ENCODE peak calls at places on chromosomes 13 and 19, in eight cellular contexts. T is CD8-positive, alpha-beta T cell; Y is mesenchymal stem cell; N is breast epithelium; R is CD4-positive, alpha-beta memory T cell; P is right lobe of liver; G is right cardiac atrium; X is CD8-positive, alpha-beta memory T cell. S is an unnamed sample.

GRCh38 chr13:27465611-27466010 is 15.2 kb upstream of the MTIF3 start:
- DNase-seq in T (no peak), Y (no peak), N (no peak), R (no peak), P (no peak), G (no peak), X (no peak), S (no peak)

GRCh38 chr13:74132152-74132767 is 1.9 kb downstream of the KLF12 start:
- DNase-seq in T (peak; percentile 65), Y (peak; percentile 48), N (no peak), R (peak; percentile 73), P (no peak), G (no peak), X (peak; percentile 72), S (no peak)

GRCh38 chr19:44869728-44870470 is 21.2 kb upstream of the TOMM40 start:
- DNase-seq in T (no peak), Y (peak; percentile 53), N (no peak), R (no peak), P (no peak), G (peak; percentile 80), X (peak; percentile 13), S (no peak)

GRCh38 chr13:102073251-102073650 is 328.6 kb downstream of the FGF14 start:
- DNase-seq in T (no peak), Y (no peak), N (no peak), R (no peak), P (no peak), G (no peak), X (no peak), S (no peak)

GRCh38 chr19:30931307-30931706 is 417.9 kb downstream of the TSHZ3 start:
- DNase-seq in T (no peak), Y (no peak), N (no peak), R (no peak), P (no peak), G (no peak), X (no peak), S (no peak)

GRCh38 chr13:19674898-19675297 is 41.4 kb downstream of the MPHOSPH8 start:
- DNase-seq in T (no peak), Y (no peak), N (no peak), R (no peak), P (no peak), G (no peak), X (no peak), S (no peak)

GRCh38 chr13:100203696-100204367 is 114.9 kb downstream of the PCCA start:
- DNase-seq in T (no peak), Y (peak; percentile 60), N (no peak), R (peak; percentile 54), P (no peak), G (no peak), X (no peak), S (peak; percentile 43)

GRCh38 chr13:58919551-58919950 is 1244.2 kb downstream of the DIAPH3 start:
- DNase-seq in T (no peak), Y (peak; percentile 76), N (no peak), R (no peak), P (no peak), G (no peak), X (no peak), S (no peak)

GRCh38 chr13:35164324-35164932 is 222.4 kb downstream of the NBEA start:
- DNase-seq in T (no peak), Y (peak; percentile 48), N (no peak), R (peak; percentile 31), P (no peak), G (no peak), X (no peak), S (no peak)

GRCh38 chr13:52850396-52851152 is 2.1 kb upstream of the PCDH8 start:
- DNase-seq in T (no peak), Y (peak; percentile 51), N (peak; percentile 32), R (peak; percentile 6), P (peak; percentile 56), G (peak; percentile 88), X (no peak), S (no peak)

GRCh38 chr13:27408074-27408473 is 16.3 kb upstream of the GTF3A start:
- DNase-seq in T (no peak), Y (no peak), N (no peak), R (no peak), P (no peak), G (no peak), X (no peak), S (no peak)

GRCh38 chr19:3849092-3849491 is 19.7 kb downstream of the ZFR2 start:
- DNase-seq in T (peak; percentile 68), Y (no peak), N (no peak), R (peak; percentile 35), P (no peak), G (no peak), X (peak; percentile 62), S (no peak)

GRCh38 chr13:31485651-31486051 is 253.7 kb upstream of the RXFP2 start:
- DNase-seq in T (no peak), Y (no peak), N (no peak), R (no peak), P (no peak), G (no peak), X (no peak), S (no peak)

GRCh38 chr19:47471733-47472457 is at the start of gene SLC8A2:
- DNase-seq in T (peak; percentile 83), Y (peak; percentile 91), N (no peak), R (peak; percentile 71), P (no peak), G (peak; percentile 91), X (peak; percentile 77), S (peak; percentile 9)

GRCh38 chr13:19179916-19180315 is 1.7 kb downstream of the TUBA3C start:
- DNase-seq in T (no peak), Y (no peak), N (no peak), R (no peak), P (no peak), G (no peak), X (no peak), S (no peak)

GRCh38 chr19:57068326-57068725 is 51.5 kb upstream of the USP29 start:
- DNase-seq in T (no peak), Y (no peak), N (no peak), R (no peak), P (no peak), G (no peak), X (no peak), S (no peak)

GRCh38 chr13:50170447-50171037 is 155.3 kb downstream of the KCNRG start:
- DNase-seq in T (no peak), Y (no peak), N (no peak), R (no peak), P (no peak), G (no peak), X (no peak), S (no peak)

GRCh38 chr19:35088514-35088913 is 27.1 kb upstream of the FXYD3 start:
- DNase-seq in T (no peak), Y (peak; percentile 87), N (no peak), R (no peak), P (no peak), G (no peak), X (no peak), S (peak; percentile 56)

GRCh38 chr19:34253711-34254551 is 423 bp upstream of the GARRE1 start:
- DNase-seq in T (no peak), Y (peak; percentile 67), N (peak; percentile 69), R (no peak), P (peak; percentile 92), G (peak; percentile 94), X (no peak), S (no peak)

GRCh38 chr19:54418930-54419800 is 3.9 kb downstream of the TTYH1 start:
- DNase-seq in T (no peak), Y (no peak), N (no peak), R (no peak), P (no peak), G (no peak), X (no peak), S (no peak)
- H3K27me3 ChIP-seq in T (peaks cover 18% of the 10 kb centered on the region), Y (peaks cover 75% of the 10 kb centered on the region), N (peaks cover 6% of the 10 kb centered on the region), R (peaks cover 18% of the 10 kb centered on the region), P (no peaks in the 10 kb centered on the region), G (no peaks in the 10 kb centered on the region), X (peaks cover 27% of the 10 kb centered on the region), S (peaks cover 69% of the 10 kb centered on the region)

GRCh38 chr19:49861541-49862410 is 5.6 kb downstream of the PNKP start:
- DNase-seq in T (no peak), Y (no peak), N (no peak), R (no peak), P (peak; percentile 50), G (peak; percentile 69), X (no peak), S (no peak)

GRCh38 chr19:49862411-49863253 is 4.7 kb downstream of the PNKP start:
- DNase-seq in T (no peak), Y (peak; percentile 50), N (no peak), R (no peak), P (peak; percentile 53), G (peak; percentile 77), X (no peak), S (no peak)

GRCh38 chr19:49864890-49865289 is 2.5 kb downstream of the PNKP start:
- DNase-seq in T (no peak), Y (no peak), N (no peak), R (no peak), P (no peak), G (no peak), X (peak; percentile 49), S (no peak)

GRCh38 chr19:49863254-49863934 is 4.0 kb downstream of the PNKP start:
- DNase-seq in T (no peak), Y (no peak), N (no peak), R (no peak), P (peak; percentile 45), G (no peak), X (no peak), S (no peak)

GRCh38 chr19:49863935-49864320 is 3.4 kb downstream of the PNKP start:
- DNase-seq in T (no peak), Y (no peak), N (no peak), R (no peak), P (peak; percentile 49), G (peak; percentile 62), X (no peak), S (no peak)
- H3K4me3 ChIP-seq in T (no peak overlapping the region), Y (no peak overlapping the region), N (no peak overlapping the region), R (no peak overlapping the region), P (no peak overlapping the region), G (no peak overlapping the region), X (no peak overlapping the region), S (no peak overlapping the region)

GRCh38 chr13:69809152-69809551 is 298.5 kb upstream of the ATXN8OS start:
- DNase-seq in T (no peak), Y (no peak), N (no peak), R (no peak), P (no peak), G (no peak), X (no peak), S (no peak)
- H3K27me3 ChIP-seq in T (no peaks in the 10 kb centered on the region), Y (no peaks in the 10 kb centered on the region), N (no peaks in the 10 kb centered on the region), R (no peaks in the 10 kb centered on the region), P (no peaks in the 10 kb centered on the region), G (no peaks in the 10 kb centered on the region), X (no peaks in the 10 kb centered on the region), S (no peaks in the 10 kb centered on the region)

DNA sequence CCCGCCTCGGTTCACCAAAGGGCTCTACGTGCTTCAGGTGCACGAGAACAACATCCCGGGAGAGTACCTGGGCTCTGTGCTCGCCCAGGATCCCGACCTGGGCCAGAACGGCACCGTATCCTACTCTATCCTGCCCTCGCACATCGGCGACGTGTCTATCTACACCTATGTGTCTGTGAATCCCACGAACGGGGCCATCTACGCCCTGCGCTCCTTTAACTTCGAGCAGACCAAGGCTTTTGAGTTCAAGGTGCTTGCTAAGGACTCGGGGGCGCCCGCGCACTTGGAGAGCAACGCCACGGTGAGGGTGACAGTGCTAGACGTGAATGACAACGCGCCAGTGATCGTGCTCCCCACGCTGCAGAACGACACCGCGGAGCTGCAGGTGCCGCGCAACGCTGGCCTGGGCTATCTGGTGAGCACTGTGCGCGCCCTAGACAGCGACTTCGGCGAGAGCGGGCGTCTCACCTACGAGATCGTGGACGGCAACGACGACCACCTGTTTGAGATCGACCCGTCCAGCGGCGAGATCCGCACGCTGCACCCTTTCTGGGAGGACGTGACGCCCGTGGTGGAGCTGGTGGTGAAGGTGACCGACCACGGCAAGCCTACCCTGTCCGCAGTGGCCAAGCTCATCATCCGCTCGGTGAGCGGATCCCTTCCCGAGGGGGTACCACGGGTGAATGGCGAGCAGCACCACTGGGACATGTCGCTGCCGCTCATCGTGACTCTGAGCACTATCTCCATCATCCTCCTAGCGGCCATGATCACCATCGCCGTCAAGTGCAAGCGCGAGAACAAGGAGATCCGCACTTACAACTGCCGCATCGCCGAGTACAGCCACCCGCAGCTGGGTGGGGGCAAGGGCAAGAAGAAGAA is 2.6 kb downstream of the PCDH17 start:
- DNase-seq in T (no peak), Y (no peak), N (no peak), R (no peak), P (no peak), G (peak; percentile 55), X (no peak), S (no peak)
- H3K4me3 ChIP-seq in T (no peak overlapping the region), Y (no peak overlapping the region), N (peak overlapping the region; percentile 69), R (no peak overlapping the region), P (peak overlapping the region; percentile 33), G (peak overlapping the region; percentile 75), X (no peak overlapping the region), S (no peak overlapping the region)

S was measured in kidney epithelial cell.